ENCODE peak calls at places on chromosomes 1 and 21, in nine cellular contexts. E is HEK293T; B is activated naive CD4-positive, alpha-beta T cell; Q is NCI-H2081; S is aorta; I is Caki2; H is stimulated activated CD8-positive, alpha-beta memory T cell treated with anti-CD3 and anti-CD28 coated beads, Interleukin-2, amount 100 ng/mL, for 48 hours; R is NCI-H2029; N is upper lobe of right lung. O is an unnamed sample.

GRCh38 chr1:55823521-55824296 is 608.5 kb upstream of the USP24 start:
- DNase-seq in E (no peak), B (no peak), Q (no peak), S (no peak), I (no peak), H (no peak), R (no peak), N (no peak), O (no peak)

GRCh38 chr1:6870571-6870970 is 85.3 kb downstream of the CAMTA1 start:
- DNase-seq in E (no peak), B (no peak), Q (no peak), S (no peak), I (no peak), H (no peak), R (no peak), N (no peak), O (no peak)

GRCh38 chr1:24828887-24829192 is 83.6 kb downstream of the CLIC4 start:
- DNase-seq in E (peak; percentile 28), B (no peak), Q (peak; percentile 81), S (no peak), I (no peak), H (no peak), R (no peak), N (no peak), O (no peak)

GRCh38 chr1:52590275-52590674 is 11.9 kb upstream of the GPX7 start:
- DNase-seq in E (no peak), B (no peak), Q (no peak), S (no peak), I (no peak), H (no peak), R (no peak), N (no peak), O (no peak)

GRCh38 chr1:219731771-219732170 is 118.9 kb upstream of the ZC3H11B start:
- DNase-seq in E (no peak), B (no peak), Q (no peak), S (no peak), I (no peak), H (no peak), R (no peak), N (no peak), O (no peak)

GRCh38 chr21:44365251-44365966 is 12.0 kb downstream of the TRPM2 start:
- DNase-seq in E (no peak), B (no peak), Q (no peak), S (peak; percentile 33), I (no peak), H (no peak), R (no peak), N (peak; percentile 54), O (no peak)

GRCh38 chr1:27491748-27492700 is 2.1 kb upstream of the WASF2 start:
- DNase-seq in E (no peak), B (no peak), Q (no peak), S (peak; percentile 72), I (no peak), H (no peak), R (no peak), N (no peak), O (peak; percentile 45)

GRCh38 chr1:37763791-37764741 is 854 bp downstream of the EPHA10 start:
- DNase-seq in E (peak; percentile 84), B (peak; percentile 3), Q (no peak), S (no peak), I (peak; percentile 41), H (peak; percentile 45), R (no peak), N (no peak), O (no peak)

GRCh38 chr1:192563129-192563528 is 12.4 kb upstream of the RGS1 start:
- DNase-seq in E (no peak), B (no peak), Q (no peak), S (no peak), I (no peak), H (no peak), R (no peak), N (no peak), O (no peak)

GRCh38 chr21:46264690-46265144 is 20.7 kb downstream of the MCM3AP start:
- DNase-seq in E (no peak), B (no peak), Q (no peak), S (no peak), I (no peak), H (no peak), R (no peak), N (no peak), O (no peak)

GRCh38 chr1:150612014-150612345 is 17.4 kb downstream of the ENSA start:
- DNase-seq in E (no peak), B (no peak), Q (no peak), S (no peak), I (no peak), H (no peak), R (no peak), N (no peak), O (no peak)

GRCh38 chr1:36703526-36704208 is 221.0 kb upstream of the CSF3R start:
- DNase-seq in E (peak; percentile 90), B (peak; percentile 23), Q (peak; percentile 91), S (peak; percentile 78), I (peak; percentile 59), H (peak; percentile 59), R (peak; percentile 99), N (peak; percentile 89), O (peak; percentile 84)

GRCh38 chr1:235073968-235074334 is 54.7 kb downstream of the TOMM20 start:
- DNase-seq in E (no peak), B (no peak), Q (no peak), S (peak; percentile 36), I (no peak), H (no peak), R (peak; percentile 69), N (peak; percentile 81), O (peak; percentile 78)

GRCh38 chr1:50329332-50329932 is 93.8 kb downstream of the DMRTA2 start:
- DNase-seq in E (no peak), B (no peak), Q (no peak), S (no peak), I (peak; percentile 8), H (no peak), R (peak; percentile 28), N (no peak), O (no peak)

GRCh38 chr1:232728507-232729263 is 76.5 kb upstream of the MAP10 start:
- DNase-seq in E (no peak), B (no peak), Q (no peak), S (no peak), I (no peak), H (no peak), R (no peak), N (no peak), O (no peak)

GRCh38 chr1:60463786-60464185 is 390.2 kb upstream of the C1orf87 start:
- DNase-seq in E (no peak), B (no peak), Q (no peak), S (no peak), I (no peak), H (no peak), R (no peak), N (no peak), O (no peak)

GRCh38 chr1:55695151-55695550 is 480.0 kb upstream of the USP24 start:
- DNase-seq in E (no peak), B (no peak), Q (no peak), S (no peak), I (no peak), H (no peak), R (no peak), N (no peak), O (no peak)

GRCh38 chr1:112673589-112674439 is 645 bp upstream of the MOV10 start:
- DNase-seq in E (peak; percentile 34), B (no peak), Q (no peak), S (peak; percentile 78), I (peak; percentile 45), H (no peak), R (no peak), N (no peak), O (no peak)

GRCh38 chr1:165451696-165452095 is 6.8 kb upstream of the RXRG start:
- DNase-seq in E (no peak), B (no peak), Q (no peak), S (no peak), I (no peak), H (no peak), R (no peak), N (no peak), O (no peak)

GRCh38 chr1:55618203-55618602 is 403.0 kb upstream of the USP24 start:
- DNase-seq in E (no peak), B (no peak), Q (no peak), S (no peak), I (no peak), H (no peak), R (no peak), N (no peak), O (no peak)

GRCh38 chr1:72557446-72558049 is 275.2 kb upstream of the NEGR1 start:
- DNase-seq in E (no peak), B (no peak), Q (no peak), S (no peak), I (peak; percentile 7), H (no peak), R (no peak), N (no peak), O (no peak)

O was measured in lower lobe of right lung.